ENCODE peak calls at places on chromosome 16, in eight cellular contexts. One of them, this sample, is unnamed.

GRCh38 chr16:67481561-67482259 is 753 bp upstream of the ATP6V0D1 start:
- DNase-seq in cardiac fibroblast: peak
- DNase-seq in GM04504: no peak
- DNase-seq in CD8-positive, alpha-beta T cell: peak
- DNase-seq in Caki2: no peak
- DNase-seq in hepatic stellate cell: no peak
- DNase-seq in substantia nigra: no peak
- DNase-seq in GM13977: no peak
- DNase-seq in this sample: peak

GRCh38 chr16:85390511-85391174 is 222.5 kb upstream of the GSE1 start:
- DNase-seq in cardiac fibroblast: peak
- DNase-seq in GM04504: peak
- DNase-seq in CD8-positive, alpha-beta T cell: no peak
- DNase-seq in Caki2: peak
- DNase-seq in hepatic stellate cell: peak
- DNase-seq in substantia nigra: no peak
- DNase-seq in GM13977: no peak
- DNase-seq in this sample: no peak

GRCh38 chr16:60922920-60923319 is 1113.3 kb downstream of the CDH8 start:
- DNase-seq in cardiac fibroblast: no peak
- DNase-seq in GM04504: no peak
- DNase-seq in CD8-positive, alpha-beta T cell: no peak
- DNase-seq in Caki2: no peak
- DNase-seq in hepatic stellate cell: no peak
- DNase-seq in substantia nigra: no peak
- DNase-seq in GM13977: no peak
- DNase-seq in this sample: no peak

GRCh38 chr16:46555981-46556380 is 65.2 kb downstream of the SHCBP1 start:
- DNase-seq in cardiac fibroblast: peak
- DNase-seq in GM04504: peak
- DNase-seq in CD8-positive, alpha-beta T cell: no peak
- DNase-seq in Caki2: no peak
- DNase-seq in hepatic stellate cell: no peak
- DNase-seq in substantia nigra: no peak
- DNase-seq in GM13977: no peak
- DNase-seq in this sample: no peak

GRCh38 chr16:154223-155030 is 2.0 kb downstream of the HBZ start:
- DNase-seq in cardiac fibroblast: no peak
- DNase-seq in GM04504: no peak
- DNase-seq in CD8-positive, alpha-beta T cell: no peak
- DNase-seq in Caki2: no peak
- DNase-seq in hepatic stellate cell: no peak
- DNase-seq in substantia nigra: no peak
- DNase-seq in GM13977: peak
- DNase-seq in this sample: peak

GRCh38 chr16:89491974-89492687 is 1.8 kb upstream of the ANKRD11 start:
- DNase-seq in cardiac fibroblast: no peak
- DNase-seq in GM04504: no peak
- DNase-seq in CD8-positive, alpha-beta T cell: no peak
- DNase-seq in Caki2: peak
- DNase-seq in hepatic stellate cell: no peak
- DNase-seq in substantia nigra: no peak
- DNase-seq in GM13977: no peak
- DNase-seq in this sample: no peak

GRCh38 chr16:79697562-79698112 is 97.1 kb upstream of the MAF start:
- DNase-seq in cardiac fibroblast: no peak
- DNase-seq in GM04504: no peak
- DNase-seq in CD8-positive, alpha-beta T cell: no peak
- DNase-seq in Caki2: no peak
- DNase-seq in hepatic stellate cell: no peak
- DNase-seq in substantia nigra: no peak
- DNase-seq in GM13977: no peak
- DNase-seq in this sample: no peak

GRCh38 chr16:66948034-66948821 is 12.8 kb upstream of the CES3 start:
- DNase-seq in cardiac fibroblast: no peak
- DNase-seq in GM04504: no peak
- DNase-seq in CD8-positive, alpha-beta T cell: no peak
- DNase-seq in Caki2: no peak
- DNase-seq in hepatic stellate cell: peak
- DNase-seq in substantia nigra: no peak
- DNase-seq in GM13977: no peak
- DNase-seq in this sample: no peak

GRCh38 chr16:89171216-89172170 is at the start of gene CDH15:
- DNase-seq in cardiac fibroblast: peak
- DNase-seq in GM04504: peak
- DNase-seq in CD8-positive, alpha-beta T cell: peak
- DNase-seq in Caki2: peak
- DNase-seq in hepatic stellate cell: peak
- DNase-seq in substantia nigra: peak
- DNase-seq in GM13977: peak
- DNase-seq in this sample: peak

GRCh38 chr16:13866073-13866472 is 53.9 kb upstream of the ERCC4 start:
- DNase-seq in cardiac fibroblast: peak
- DNase-seq in GM04504: peak
- DNase-seq in CD8-positive, alpha-beta T cell: peak
- DNase-seq in Caki2: peak
- DNase-seq in hepatic stellate cell: peak
- DNase-seq in substantia nigra: peak
- DNase-seq in GM13977: peak
- DNase-seq in this sample: no peak

GRCh38 chr16:20910781-20911321 is 10.3 kb downstream of the LYRM1 start:
- DNase-seq in cardiac fibroblast: peak
- DNase-seq in GM04504: peak
- DNase-seq in CD8-positive, alpha-beta T cell: no peak
- DNase-seq in Caki2: peak
- DNase-seq in hepatic stellate cell: peak
- DNase-seq in substantia nigra: no peak
- DNase-seq in GM13977: no peak
- DNase-seq in this sample: no peak

GRCh38 chr16:23432176-23433128 is 20.5 kb downstream of the COG7 start:
- DNase-seq in cardiac fibroblast: no peak
- DNase-seq in GM04504: no peak
- DNase-seq in CD8-positive, alpha-beta T cell: no peak
- DNase-seq in Caki2: no peak
- DNase-seq in hepatic stellate cell: peak
- DNase-seq in substantia nigra: no peak
- DNase-seq in GM13977: no peak
- DNase-seq in this sample: no peak

GRCh38 chr16:84478172-84478948 is 26.1 kb downstream of the MEAK7 start:
- DNase-seq in cardiac fibroblast: peak
- DNase-seq in GM04504: peak
- DNase-seq in CD8-positive, alpha-beta T cell: no peak
- DNase-seq in Caki2: peak
- DNase-seq in hepatic stellate cell: peak
- DNase-seq in substantia nigra: no peak
- DNase-seq in GM13977: no peak
- DNase-seq in this sample: no peak

GRCh38 chr16:48075398-48075797 is 80.4 kb downstream of the ABCC12 start:
- DNase-seq in cardiac fibroblast: peak
- DNase-seq in GM04504: peak
- DNase-seq in CD8-positive, alpha-beta T cell: no peak
- DNase-seq in Caki2: no peak
- DNase-seq in hepatic stellate cell: no peak
- DNase-seq in substantia nigra: no peak
- DNase-seq in GM13977: no peak
- DNase-seq in this sample: no peak

GRCh38 chr16:57646388-57647039 is 18.1 kb downstream of the ADGRG1 start:
- DNase-seq in cardiac fibroblast: no peak
- DNase-seq in GM04504: no peak
- DNase-seq in CD8-positive, alpha-beta T cell: no peak
- DNase-seq in Caki2: no peak
- DNase-seq in hepatic stellate cell: no peak
- DNase-seq in substantia nigra: no peak
- DNase-seq in GM13977: no peak
- DNase-seq in this sample: peak